ENCODE peak calls at places on chromosomes 12 and 14, in nine cellular contexts. E is AG04450; Z is 8988T; W is astrocyte; L is stimulated activated CD4-positive, alpha-beta T cell treated with anti-CD3 and anti-CD28 coated beads, Interleukin-4, amount 100 ng/mL, for 1 hour; M is endothelial cell; P is HS-27A; F is NCI-H1105 treated with DMSO at 0.1 percent for 48 hours; J is left cardiac atrium. Y is an unnamed sample.

GRCh38 chr12:38905480-38906351 is at the start of gene CPNE8:
- DNase-seq in F (no peak), Z (peak; percentile 49), L (peak; percentile 51), W (peak; percentile 68), M (peak; percentile 70), P (peak; percentile 42), J (peak; percentile 92), E (no peak), Y (peak; percentile 32)

GRCh38 chr12:3253682-3254275 is 176.6 kb downstream of the TSPAN9 start:
- DNase-seq in W (no peak), L (no peak), Z (no peak), J (peak; percentile 55), F (no peak), M (no peak), P (no peak), E (no peak), Y (no peak)

GRCh38 chr12:75971253-75971652 is 60.3 kb downstream of the PHLDA1 start:
- DNase-seq in F (no peak), W (no peak), L (no peak), P (no peak), Z (no peak), M (no peak), E (no peak), J (no peak), Y (no peak)

GRCh38 chr14:70555890-70556289 is 21.1 kb upstream of the ADAM20 start:
- DNase-seq in Z (no peak), W (peak; percentile 20), P (no peak), E (no peak), J (peak; percentile 28), M (no peak), F (no peak), L (no peak), Y (no peak)

GRCh38 chr12:31715283-31715825 is 13.5 kb downstream of the AMN1 start:
- DNase-seq in J (no peak), Z (no peak), P (no peak), L (no peak), W (peak; percentile 56), E (no peak), M (no peak), F (no peak), Y (peak; percentile 34)

GRCh38 chr12:63047146-63047545 is 103.9 kb downstream of the AVPR1A start:
- DNase-seq in F (no peak), M (no peak), Z (no peak), W (no peak), E (no peak), P (no peak), J (no peak), L (no peak), Y (no peak)

GRCh38 chr12:66159088-66159487 is 10.7 kb downstream of the TMBIM4 start:
- DNase-seq in M (no peak), J (no peak), L (no peak), Z (no peak), W (no peak), E (no peak), P (no peak), F (no peak), Y (no peak)

GRCh38 chr12:11953523-11953922 is 117.2 kb upstream of the BCL2L14 start:
- DNase-seq in W (no peak), L (no peak), F (no peak), P (no peak), M (no peak), E (no peak), Z (no peak), J (no peak), Y (no peak)

GRCh38 chr12:101763246-101763931 is 24.1 kb upstream of the SYCP3 start:
- DNase-seq in Z (no peak), M (no peak), J (no peak), L (no peak), P (no peak), W (no peak), F (no peak), E (no peak), Y (no peak)

GRCh38 chr12:124750787-124751471 is 112.7 kb downstream of the SCARB1 start:
- DNase-seq in W (no peak), P (no peak), J (no peak), E (no peak), L (no peak), M (peak; percentile 23), F (no peak), Z (peak; percentile 57), Y (no peak)